ENCODE peak calls at places on chromosome 22, in eight cellular contexts. O is BE2C; M is brain microvascular endothelial cell; T is coronary artery; K is CD4-positive, alpha-beta T cell; U is lower lobe of right lung; J is testis; X is esophagus squamous epithelium. P is an unnamed sample.

GRCh38 chr22:48265000-48265625 is 1502.7 kb downstream of the TBC1D22A start:
- DNase-seq in O (no peak), M (no peak), T (no peak), K (no peak), U (no peak), J (no peak), X (no peak), P (no peak)

GRCh38 chr22:24219750-24220149 is 25.1 kb downstream of the GGT5 start:
- DNase-seq in O (no peak), M (no peak), T (no peak), K (no peak), U (no peak), J (no peak), X (no peak), P (no peak)

GRCh38 chr22:17012267-17012666 is 4.2 kb upstream of the GAB4 start:
- DNase-seq in O (no peak), M (no peak), T (no peak), K (no peak), U (no peak), J (no peak), X (no peak), P (no peak)

GRCh38 chr22:36326178-36327161 is 61.3 kb downstream of the MYH9 start:
- DNase-seq in O (no peak), M (no peak), T (no peak), K (no peak), U (no peak), J (no peak), X (no peak), P (no peak)

GRCh38 chr22:42717197-42717967 is 3.3 kb downstream of the A4GALT start:
- DNase-seq in O (no peak), M (no peak), T (no peak), K (no peak), U (no peak), J (peak; percentile 67), X (no peak), P (no peak)

GRCh38 chr22:38782402-38783094 is 11.4 kb downstream of the DNAL4 start:
- DNase-seq in O (peak; percentile 86), M (peak; percentile 43), T (no peak), K (no peak), U (no peak), J (no peak), X (no peak), P (no peak)

GRCh38 chr22:41123151-41123550 is 30.8 kb downstream of the EP300 start:
- DNase-seq in O (no peak), M (no peak), T (no peak), K (no peak), U (no peak), J (no peak), X (no peak), P (no peak)

GRCh38 chr22:35638408-35638807 is 9.8 kb upstream of the APOL6 start:
- DNase-seq in O (peak; percentile 83), M (no peak), T (peak; percentile 93), K (no peak), U (peak; percentile 58), J (peak; percentile 66), X (no peak), P (no peak)

GRCh38 chr22:23984430-23984829 is 4.5 kb downstream of the GSTT2 start:
- DNase-seq in O (peak; percentile 63), M (no peak), T (no peak), K (peak; percentile 12), U (no peak), J (no peak), X (no peak), P (no peak)

GRCh38 chr22:36197065-36197440 is 4.6 kb downstream of the APOL4 start:
- DNase-seq in O (peak; percentile 31), M (peak; percentile 22), T (peak; percentile 76), K (no peak), U (no peak), J (peak; percentile 70), X (no peak), P (peak; percentile 80)

GRCh38 chr22:38350444-38351359 is 33.5 kb upstream of the CSNK1E start:
- DNase-seq in O (no peak), M (no peak), T (no peak), K (no peak), U (no peak), J (no peak), X (no peak), P (peak; percentile 54)

GRCh38 chr22:36359172-36359973 is 28.4 kb downstream of the MYH9 start:
- DNase-seq in O (no peak), M (no peak), T (no peak), K (no peak), U (no peak), J (no peak), X (no peak), P (no peak)

GRCh38 chr22:38031491-38031890 is 25.7 kb upstream of the PICK1 start:
- DNase-seq in O (no peak), M (no peak), T (no peak), K (no peak), U (no peak), J (no peak), X (no peak), P (no peak)

GRCh38 chr22:18078329-18079041 is 695 bp downstream of the PEX26 start:
- DNase-seq in O (peak; percentile 38), M (no peak), T (no peak), K (peak; percentile 19), U (peak; percentile 70), J (no peak), X (no peak), P (no peak)

DNA sequence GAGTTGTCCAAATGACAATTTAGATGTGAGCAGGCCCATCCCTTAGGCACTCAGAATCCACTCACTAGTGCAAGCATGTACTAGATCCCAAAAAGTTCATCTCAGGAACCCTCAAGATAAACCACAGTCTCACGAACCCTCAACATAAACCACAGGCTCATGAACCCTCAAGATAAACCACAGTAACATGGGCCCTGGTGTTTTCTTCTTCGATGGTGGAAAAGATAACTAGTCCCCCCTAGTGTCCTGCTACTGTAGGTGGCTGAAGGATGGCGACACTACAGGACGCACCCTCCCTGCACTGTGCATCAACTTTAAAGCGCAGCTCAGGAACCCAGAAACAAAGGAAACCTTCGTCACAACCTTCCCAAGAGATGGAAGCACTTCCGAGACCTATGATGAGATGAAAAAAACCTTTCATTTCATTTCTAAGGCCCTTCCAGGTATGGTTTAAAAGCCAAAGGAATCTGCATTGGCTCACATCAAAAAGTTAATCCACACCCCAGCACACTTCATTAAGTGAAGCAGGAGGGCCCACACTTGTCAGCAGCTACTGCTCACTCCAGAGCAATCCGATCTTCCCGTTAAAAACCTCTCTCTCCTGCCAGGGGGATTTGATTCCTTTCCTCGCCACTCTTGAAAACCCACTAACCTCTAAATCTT is 2.4 kb downstream of the LARGE1 start:
- DNase-seq in O (no peak), M (no peak), T (no peak), K (no peak), U (no peak), J (no peak), X (no peak), P (no peak)
- TF ChIP-seq CTCF in O (no peak), M (peak; percentile 57), T (no peak), K (no peak), U (peak; percentile 9), J (no peak), X (no peak), P (peak; percentile 55)

GRCh38 chr22:44668190-44668885 is 33.7 kb upstream of the PRR5 start:
- DNase-seq in O (peak; percentile 48), M (no peak), T (no peak), K (peak; percentile 49), U (peak; percentile 48), J (no peak), X (no peak), P (no peak)
- TF ChIP-seq CTCF in O (no peak), M (no peak), T (no peak), K (no peak), U (no peak), J (no peak), X (no peak), P (no peak)

DNA sequence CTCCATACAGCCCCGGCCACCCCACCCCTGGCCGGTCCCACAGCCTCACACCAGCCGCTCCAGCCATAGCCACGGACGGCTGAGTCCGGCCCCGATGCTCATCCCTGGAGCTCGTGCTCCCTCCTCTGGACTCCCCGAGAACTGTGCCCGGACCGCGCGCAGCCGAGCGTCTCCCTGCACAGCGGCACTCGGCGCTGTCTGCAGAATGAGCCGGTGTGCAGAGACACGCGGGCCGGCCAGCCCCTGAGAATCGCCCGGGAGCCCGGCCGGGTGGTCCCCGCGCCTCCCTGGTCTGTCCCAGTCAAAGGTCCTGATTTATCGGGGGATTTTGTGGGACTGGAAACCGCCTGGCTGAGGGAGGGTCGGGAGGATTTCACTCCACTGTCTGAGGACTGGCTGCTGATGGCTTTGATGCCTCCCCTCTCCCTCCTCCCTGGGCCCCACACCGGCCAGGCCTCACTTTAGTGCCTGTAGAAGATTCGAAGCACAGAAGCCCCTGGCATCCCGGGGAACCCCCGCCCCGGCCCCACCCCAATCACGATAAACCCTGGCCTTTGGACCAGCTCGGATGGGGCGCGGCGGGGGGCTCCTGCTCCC is 102.7 kb downstream of the BRD1 start:
- DNase-seq in O (peak; percentile 74), M (peak; percentile 34), T (no peak), K (peak; percentile 62), U (peak; percentile 67), J (peak; percentile 79), X (no peak), P (peak; percentile 78)
- TF ChIP-seq CTCF in O (peak; percentile 66), M (peak; percentile 66), T (no peak), K (peak; percentile 84), U (peak; percentile 76), J (peak; percentile 66), X (peak; percentile 41), P (peak; percentile 88)

GRCh38 chr22:50525991-50526848 is 822 bp upstream of the SCO2 start:
- DNase-seq in O (peak; percentile 91), M (peak; percentile 44), T (peak; percentile 84), K (peak; percentile 78), U (peak; percentile 89), J (peak; percentile 70), X (no peak), P (no peak)
- TF ChIP-seq CTCF in O (peak; percentile 40), M (peak; percentile 35), T (peak; percentile 31), K (peak; percentile 75), U (peak; percentile 82), J (peak; percentile 68), X (peak; percentile 52), P (peak; percentile 78)

GRCh38 chr22:20959578-20960461 is 7.2 kb upstream of the AIFM3 start:
- DNase-seq in O (no peak), M (no peak), T (no peak), K (no peak), U (no peak), J (no peak), X (no peak), P (no peak)
- TF ChIP-seq CTCF in O (no peak), M (no peak), T (no peak), K (no peak), U (no peak), J (no peak), X (no peak), P (no peak)

GRCh38 chr22:45263790-45264269 is 20.9 kb upstream of the UPK3A start:
- DNase-seq in O (peak; percentile 88), M (peak; percentile 61), T (no peak), K (no peak), U (peak; percentile 77), J (peak; percentile 87), X (no peak), P (no peak)
- TF ChIP-seq CTCF in O (peak; percentile 86), M (peak; percentile 96), T (no peak), K (no peak), U (peak; percentile 59), J (peak; percentile 74), X (peak; percentile 55), P (peak; percentile 79)

P was measured in type B pancreatic cell.